ENCODE peak calls at places on chromosomes 13 and 19, in eight cellular contexts. D, B, R, M, Q, Y, J and T are unnamed samples.

GRCh38 chr19:17560205-17560595 is 4.8 kb downstream of the COLGALT1 start:
- DNase-seq in Y (peak), J (no peak), Q (peak), D (no peak), R (no peak), B (no peak), M (no peak), T (no peak)

GRCh38 chr13:100484708-100485107 is 103.9 kb downstream of the GGACT start:
- DNase-seq in Q (no peak), Y (no peak), R (no peak), D (no peak), B (no peak), M (no peak), J (no peak), T (no peak)

GRCh38 chr13:100989424-100989823 is 314.8 kb upstream of the TMTC4 start:
- DNase-seq in D (no peak), J (no peak), Y (no peak), Q (no peak), M (no peak), B (no peak), R (no peak), T (no peak)

GRCh38 chr13:29459818-29460335 is 135.6 kb downstream of the SLC7A1 start:
- DNase-seq in Q (no peak), D (no peak), M (no peak), R (no peak), B (no peak), Y (no peak), J (no peak), T (no peak)

GRCh38 chr19:56983148-56983547 is 136.6 kb upstream of the USP29 start:
- DNase-seq in Y (no peak), J (peak), D (no peak), R (no peak), Q (no peak), B (no peak), M (no peak), T (no peak)

GRCh38 chr13:23868521-23868920 is 20.7 kb downstream of the MIPEP start:
- DNase-seq in D (no peak), M (no peak), J (no peak), Q (no peak), B (no peak), Y (no peak), R (no peak), T (no peak)

GRCh38 chr13:110518150-110518525 is 43.4 kb downstream of the RAB20 start:
- DNase-seq in D (no peak), Y (no peak), B (no peak), M (no peak), Q (no peak), J (no peak), R (no peak), T (peak)

GRCh38 chr19:7545904-7546303 is 10.4 kb downstream of the PNPLA6 start:
- DNase-seq in D (no peak), R (no peak), B (no peak), J (no peak), Y (no peak), Q (no peak), M (no peak), T (no peak)

GRCh38 chr19:18867199-18867598 is 28.8 kb downstream of the CERS1 start:
- DNase-seq in Q (no peak), Y (no peak), R (no peak), B (no peak), J (no peak), M (no peak), D (no peak), T (no peak)

GRCh38 chr19:4372630-4373367 is 27.5 kb downstream of the SH3GL1 start:
- DNase-seq in B (no peak), Q (no peak), J (no peak), D (no peak), Y (no peak), R (no peak), M (no peak), T (no peak)

GRCh38 chr13:98279473-98280175 is 102.6 kb upstream of the RNF113B start:
- DNase-seq in Q (no peak), B (no peak), J (no peak), Y (no peak), M (no peak), R (no peak), D (peak), T (no peak)

GRCh38 chr13:27641711-27642502 is 20.2 kb downstream of the POLR1D start:
- DNase-seq in J (no peak), Y (no peak), B (no peak), R (no peak), D (no peak), M (no peak), Q (no peak), T (no peak)
- H3K27ac ChIP-seq in J (no peak), Y (no peak), B (no peak), R (no peak), D (no peak), M (no peak), Q (no peak), T (no peak)

DNA sequence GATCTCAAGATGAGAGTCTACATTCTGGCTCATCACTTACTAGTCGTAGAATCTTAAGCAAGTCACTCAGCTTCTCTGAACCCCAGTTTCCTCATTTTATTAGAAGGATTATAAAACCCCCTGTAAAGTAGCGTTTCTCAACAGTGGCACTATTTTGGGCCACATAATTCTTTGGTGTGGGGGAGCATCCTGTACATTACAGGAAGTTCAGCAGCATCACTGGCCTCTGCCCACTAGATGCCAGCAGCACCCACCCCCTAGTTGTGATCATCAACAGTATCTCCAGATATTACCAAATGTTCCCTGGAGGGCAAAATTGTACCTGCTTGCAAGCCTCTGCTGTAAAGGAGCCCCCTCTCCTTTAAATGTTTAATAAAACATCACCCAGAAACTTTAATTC is 22.6 kb downstream of the STARD13 start:
- DNase-seq in M (no peak), D (peak), Y (no peak), R (no peak), J (no peak), B (no peak), Q (no peak), T (no peak)
- H3K27ac ChIP-seq in M (no peak), D (no peak), Y (peak), R (peak), J (no peak), B (peak), Q (peak), T (no peak)

GRCh38 chr13:51823351-51823750 is 19.4 kb upstream of the DHRS12 start:
- DNase-seq in B (no peak), Y (no peak), D (no peak), R (no peak), J (no peak), Q (no peak), M (no peak), T (no peak)

GRCh38 chr13:51825165-51825592 is 19.8 kb downstream of the TMEM272 start:
- DNase-seq in Q (no peak), R (no peak), M (no peak), Y (no peak), B (no peak), J (no peak), D (peak), T (no peak)

GRCh38 chr13:51822106-51822840 is 18.3 kb upstream of the DHRS12 start:
- DNase-seq in Q (no peak), R (no peak), M (no peak), B (no peak), Y (no peak), D (no peak), J (no peak), T (no peak)

GRCh38 chr13:51825681-51826254 is 19.2 kb downstream of the TMEM272 start:
- DNase-seq in M (no peak), J (no peak), D (no peak), R (no peak), Y (no peak), B (no peak), Q (no peak), T (no peak)

GRCh38 chr13:51823861-51824260 is 19.9 kb upstream of the DHRS12 start:
- DNase-seq in D (no peak), Q (no peak), R (no peak), B (no peak), M (no peak), Y (no peak), J (no peak), T (no peak)
- H3K27ac ChIP-seq in D (peak), Q (no peak), R (no peak), B (no peak), M (no peak), Y (no peak), J (no peak), T (no peak)

GRCh38 chr13:105638446-105638845 is 897.0 kb downstream of the EFNB2 start:
- DNase-seq in Q (no peak), J (no peak), Y (no peak), B (no peak), R (no peak), D (no peak), M (no peak), T (no peak)

GRCh38 chr13:105643966-105644365 is 891.5 kb downstream of the EFNB2 start:
- DNase-seq in Y (no peak), R (no peak), J (no peak), M (no peak), D (no peak), Q (no peak), B (no peak), T (no peak)

DNA sequence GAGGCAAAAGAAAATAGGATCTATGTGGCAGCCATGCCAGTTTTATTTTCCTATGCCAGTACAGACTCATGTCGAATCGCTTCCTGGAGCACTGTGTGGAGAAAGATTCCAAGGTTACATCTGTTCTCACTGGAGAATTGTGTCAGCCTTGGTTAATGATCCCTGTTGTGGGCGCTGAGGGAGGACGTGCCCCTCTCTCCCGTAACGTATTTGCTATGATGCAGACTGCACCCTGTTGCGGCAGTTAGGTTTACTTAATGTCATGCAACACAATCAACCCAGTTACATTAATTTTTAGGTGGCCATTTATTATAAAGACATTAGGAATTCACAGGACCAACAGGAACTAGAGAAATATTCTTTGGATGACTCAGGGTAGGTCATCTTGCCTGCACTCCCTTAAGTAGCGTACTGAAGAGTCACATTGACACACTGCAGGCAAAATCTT is 892.9 kb downstream of the EFNB2 start:
- DNase-seq in D (no peak), R (no peak), Y (no peak), J (no peak), B (no peak), Q (no peak), M (no peak), T (no peak)
- H3K27ac ChIP-seq in D (no peak), R (no peak), Y (no peak), J (no peak), B (no peak), Q (no peak), M (no peak), T (no peak)

GRCh38 chr19:20414133-20414532 is 151.4 kb downstream of the ZNF737 start:
- DNase-seq in J (no peak), M (no peak), D (no peak), B (no peak), Q (no peak), R (no peak), Y (no peak), T (no peak)
- H3K27ac ChIP-seq in J (no peak), M (no peak), D (no peak), B (no peak), Q (no peak), R (no peak), Y (no peak), T (no peak)

DNA sequence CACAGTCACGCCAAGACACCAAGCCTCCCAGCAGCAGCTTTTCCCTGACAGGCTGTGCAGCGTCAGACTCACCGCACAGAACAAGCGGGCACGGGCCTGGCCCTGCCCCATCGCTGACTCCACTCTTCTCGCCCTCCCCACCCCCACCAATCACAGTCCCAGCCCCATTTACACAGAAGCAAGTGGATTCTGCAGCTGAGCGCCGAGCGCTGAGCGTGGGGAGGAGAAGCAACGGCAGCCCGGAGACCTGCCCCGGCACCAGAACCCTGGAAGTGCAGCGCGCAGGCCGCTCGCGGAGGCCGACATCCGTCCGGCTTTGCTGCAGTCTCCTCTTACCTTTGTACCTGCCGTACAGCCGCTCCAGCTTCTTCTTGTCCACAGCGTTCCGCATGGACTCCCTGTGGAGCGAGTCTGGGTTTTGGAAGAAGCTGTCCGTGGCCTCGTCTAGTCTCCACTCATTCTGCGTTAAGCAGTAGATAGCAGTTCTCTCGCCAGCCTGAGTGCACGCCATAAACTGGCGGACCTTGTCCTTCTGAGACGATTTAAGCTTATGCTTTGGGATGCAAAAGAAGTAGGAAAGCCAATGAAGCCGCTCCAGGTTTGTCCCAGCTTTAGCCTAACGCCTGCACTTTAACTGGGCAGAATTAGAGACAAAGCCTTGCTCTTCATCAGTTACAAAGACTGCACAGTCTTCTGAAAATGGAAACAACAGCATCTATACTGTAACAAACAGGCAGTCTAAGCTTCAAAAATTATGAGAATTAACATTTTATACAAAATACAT is 6.8 kb downstream of the DCUN1D2 start:
- DNase-seq in Y (no peak), J (no peak), Q (no peak), B (no peak), R (no peak), D (no peak), M (no peak), T (no peak)
- H3K27ac ChIP-seq in Y (peak), J (peak), Q (no peak), B (peak), R (no peak), D (no peak), M (no peak), T (no peak)